ENCODE peak calls at places on chromosome 15, in ten cellular contexts. One of them, this sample, is unnamed.

GRCh38 chr15:73305331-73306211 is 63.2 kb downstream of the HCN4 start:
- DNase-seq in neural crest cell: peak
- DNase-seq in RWPE1: peak
- DNase-seq in activated gamma-delta T cell treated with anti-CD3 and anti-CD28 coated beads, Interleukin-2, amount 50 U/mL, for 16 hours: no peak
- DNase-seq in CD4-positive, alpha-beta memory T cell: no peak
- DNase-seq in activated naive CD8-positive, alpha-beta T cell treated with anti-CD3 and anti-CD28 coated beads for 36 hours: no peak
- DNase-seq in Calu3: peak
- DNase-seq in activated CD4-positive, alpha-beta T cell treated with anti-CD3 and anti-CD28 coated beads for 24 hours: no peak
- DNase-seq in CD4-positive, alpha-beta T cell: no peak
- DNase-seq in stimulated activated CD4-positive, alpha-beta T cell treated with anti-CD3 and anti-CD28 coated beads, TNF-alpha, amount 100 ng/mL, for 48 hours: no peak
- DNase-seq in this sample: no peak

GRCh38 chr15:56984681-56985515 is 66.5 kb downstream of the TCF12 start:
- DNase-seq in neural crest cell: no peak
- DNase-seq in RWPE1: no peak
- DNase-seq in activated gamma-delta T cell treated with anti-CD3 and anti-CD28 coated beads, Interleukin-2, amount 50 U/mL, for 16 hours: no peak
- DNase-seq in CD4-positive, alpha-beta memory T cell: no peak
- DNase-seq in activated naive CD8-positive, alpha-beta T cell treated with anti-CD3 and anti-CD28 coated beads for 36 hours: no peak
- DNase-seq in Calu3: no peak
- DNase-seq in activated CD4-positive, alpha-beta T cell treated with anti-CD3 and anti-CD28 coated beads for 24 hours: no peak
- DNase-seq in CD4-positive, alpha-beta T cell: no peak
- DNase-seq in stimulated activated CD4-positive, alpha-beta T cell treated with anti-CD3 and anti-CD28 coated beads, TNF-alpha, amount 100 ng/mL, for 48 hours: no peak
- DNase-seq in this sample: no peak

GRCh38 chr15:70318996-70319465 is 221.3 kb upstream of the TLE3 start:
- DNase-seq in neural crest cell: no peak
- DNase-seq in RWPE1: peak
- DNase-seq in activated gamma-delta T cell treated with anti-CD3 and anti-CD28 coated beads, Interleukin-2, amount 50 U/mL, for 16 hours: no peak
- DNase-seq in CD4-positive, alpha-beta memory T cell: no peak
- DNase-seq in activated naive CD8-positive, alpha-beta T cell treated with anti-CD3 and anti-CD28 coated beads for 36 hours: no peak
- DNase-seq in Calu3: no peak
- DNase-seq in activated CD4-positive, alpha-beta T cell treated with anti-CD3 and anti-CD28 coated beads for 24 hours: no peak
- DNase-seq in CD4-positive, alpha-beta T cell: no peak
- DNase-seq in stimulated activated CD4-positive, alpha-beta T cell treated with anti-CD3 and anti-CD28 coated beads, TNF-alpha, amount 100 ng/mL, for 48 hours: no peak
- DNase-seq in this sample: no peak

GRCh38 chr15:28919201-28919627 is 33.4 kb downstream of the APBA2 start:
- DNase-seq in neural crest cell: no peak
- DNase-seq in RWPE1: peak
- DNase-seq in activated gamma-delta T cell treated with anti-CD3 and anti-CD28 coated beads, Interleukin-2, amount 50 U/mL, for 16 hours: no peak
- DNase-seq in CD4-positive, alpha-beta memory T cell: no peak
- DNase-seq in activated naive CD8-positive, alpha-beta T cell treated with anti-CD3 and anti-CD28 coated beads for 36 hours: peak
- DNase-seq in Calu3: no peak
- DNase-seq in activated CD4-positive, alpha-beta T cell treated with anti-CD3 and anti-CD28 coated beads for 24 hours: no peak
- DNase-seq in CD4-positive, alpha-beta T cell: peak
- DNase-seq in stimulated activated CD4-positive, alpha-beta T cell treated with anti-CD3 and anti-CD28 coated beads, TNF-alpha, amount 100 ng/mL, for 48 hours: peak
- DNase-seq in this sample: no peak

GRCh38 chr15:67838789-67839332 is 984 bp downstream of the RNU6-1 start:
- DNase-seq in neural crest cell: no peak
- DNase-seq in RWPE1: peak
- DNase-seq in activated gamma-delta T cell treated with anti-CD3 and anti-CD28 coated beads, Interleukin-2, amount 50 U/mL, for 16 hours: no peak
- DNase-seq in CD4-positive, alpha-beta memory T cell: no peak
- DNase-seq in activated naive CD8-positive, alpha-beta T cell treated with anti-CD3 and anti-CD28 coated beads for 36 hours: no peak
- DNase-seq in Calu3: peak
- DNase-seq in activated CD4-positive, alpha-beta T cell treated with anti-CD3 and anti-CD28 coated beads for 24 hours: no peak
- DNase-seq in CD4-positive, alpha-beta T cell: no peak
- DNase-seq in stimulated activated CD4-positive, alpha-beta T cell treated with anti-CD3 and anti-CD28 coated beads, TNF-alpha, amount 100 ng/mL, for 48 hours: no peak
- DNase-seq in this sample: peak

GRCh38 chr15:77702211-77702957 is 69.7 kb upstream of the LINGO1 start:
- DNase-seq in neural crest cell: peak
- DNase-seq in RWPE1: peak
- DNase-seq in activated gamma-delta T cell treated with anti-CD3 and anti-CD28 coated beads, Interleukin-2, amount 50 U/mL, for 16 hours: no peak
- DNase-seq in CD4-positive, alpha-beta memory T cell: no peak
- DNase-seq in activated naive CD8-positive, alpha-beta T cell treated with anti-CD3 and anti-CD28 coated beads for 36 hours: no peak
- DNase-seq in Calu3: peak
- DNase-seq in activated CD4-positive, alpha-beta T cell treated with anti-CD3 and anti-CD28 coated beads for 24 hours: no peak
- DNase-seq in CD4-positive, alpha-beta T cell: no peak
- DNase-seq in stimulated activated CD4-positive, alpha-beta T cell treated with anti-CD3 and anti-CD28 coated beads, TNF-alpha, amount 100 ng/mL, for 48 hours: no peak
- DNase-seq in this sample: no peak

GRCh38 chr15:101451192-101451799 is 38.2 kb downstream of the PCSK6 start:
- DNase-seq in neural crest cell: no peak
- DNase-seq in RWPE1: no peak
- DNase-seq in activated gamma-delta T cell treated with anti-CD3 and anti-CD28 coated beads, Interleukin-2, amount 50 U/mL, for 16 hours: no peak
- DNase-seq in CD4-positive, alpha-beta memory T cell: no peak
- DNase-seq in activated naive CD8-positive, alpha-beta T cell treated with anti-CD3 and anti-CD28 coated beads for 36 hours: peak
- DNase-seq in Calu3: no peak
- DNase-seq in activated CD4-positive, alpha-beta T cell treated with anti-CD3 and anti-CD28 coated beads for 24 hours: no peak
- DNase-seq in CD4-positive, alpha-beta T cell: no peak
- DNase-seq in stimulated activated CD4-positive, alpha-beta T cell treated with anti-CD3 and anti-CD28 coated beads, TNF-alpha, amount 100 ng/mL, for 48 hours: no peak
- DNase-seq in this sample: no peak

GRCh38 chr15:66981746-66982145 is 83.7 kb upstream of the SMAD3 start:
- DNase-seq in neural crest cell: no peak
- DNase-seq in RWPE1: no peak
- DNase-seq in activated gamma-delta T cell treated with anti-CD3 and anti-CD28 coated beads, Interleukin-2, amount 50 U/mL, for 16 hours: no peak
- DNase-seq in CD4-positive, alpha-beta memory T cell: no peak
- DNase-seq in activated naive CD8-positive, alpha-beta T cell treated with anti-CD3 and anti-CD28 coated beads for 36 hours: no peak
- DNase-seq in Calu3: no peak
- DNase-seq in activated CD4-positive, alpha-beta T cell treated with anti-CD3 and anti-CD28 coated beads for 24 hours: no peak
- DNase-seq in CD4-positive, alpha-beta T cell: no peak
- DNase-seq in stimulated activated CD4-positive, alpha-beta T cell treated with anti-CD3 and anti-CD28 coated beads, TNF-alpha, amount 100 ng/mL, for 48 hours: no peak
- DNase-seq in this sample: no peak

GRCh38 chr15:40960926-40961325 is 7.7 kb downstream of the CHAC1 start:
- DNase-seq in neural crest cell: no peak
- DNase-seq in RWPE1: no peak
- DNase-seq in activated gamma-delta T cell treated with anti-CD3 and anti-CD28 coated beads, Interleukin-2, amount 50 U/mL, for 16 hours: no peak
- DNase-seq in CD4-positive, alpha-beta memory T cell: no peak
- DNase-seq in activated naive CD8-positive, alpha-beta T cell treated with anti-CD3 and anti-CD28 coated beads for 36 hours: no peak
- DNase-seq in Calu3: peak
- DNase-seq in activated CD4-positive, alpha-beta T cell treated with anti-CD3 and anti-CD28 coated beads for 24 hours: no peak
- DNase-seq in CD4-positive, alpha-beta T cell: no peak
- DNase-seq in stimulated activated CD4-positive, alpha-beta T cell treated with anti-CD3 and anti-CD28 coated beads, TNF-alpha, amount 100 ng/mL, for 48 hours: no peak
- DNase-seq in this sample: peak

GRCh38 chr15:69757186-69757585 is 304.6 kb downstream of the RPLP1 start:
- DNase-seq in neural crest cell: no peak
- DNase-seq in RWPE1: peak
- DNase-seq in activated gamma-delta T cell treated with anti-CD3 and anti-CD28 coated beads, Interleukin-2, amount 50 U/mL, for 16 hours: peak
- DNase-seq in CD4-positive, alpha-beta memory T cell: no peak
- DNase-seq in activated naive CD8-positive, alpha-beta T cell treated with anti-CD3 and anti-CD28 coated beads for 36 hours: peak
- DNase-seq in Calu3: no peak
- DNase-seq in activated CD4-positive, alpha-beta T cell treated with anti-CD3 and anti-CD28 coated beads for 24 hours: peak
- DNase-seq in CD4-positive, alpha-beta T cell: peak
- DNase-seq in stimulated activated CD4-positive, alpha-beta T cell treated with anti-CD3 and anti-CD28 coated beads, TNF-alpha, amount 100 ng/mL, for 48 hours: peak
- DNase-seq in this sample: no peak

GRCh38 chr15:72280751-72281150 is 8.4 kb upstream of the PARP6 start:
- DNase-seq in neural crest cell: no peak
- DNase-seq in RWPE1: no peak
- DNase-seq in activated gamma-delta T cell treated with anti-CD3 and anti-CD28 coated beads, Interleukin-2, amount 50 U/mL, for 16 hours: no peak
- DNase-seq in CD4-positive, alpha-beta memory T cell: no peak
- DNase-seq in activated naive CD8-positive, alpha-beta T cell treated with anti-CD3 and anti-CD28 coated beads for 36 hours: no peak
- DNase-seq in Calu3: no peak
- DNase-seq in activated CD4-positive, alpha-beta T cell treated with anti-CD3 and anti-CD28 coated beads for 24 hours: no peak
- DNase-seq in CD4-positive, alpha-beta T cell: no peak
- DNase-seq in stimulated activated CD4-positive, alpha-beta T cell treated with anti-CD3 and anti-CD28 coated beads, TNF-alpha, amount 100 ng/mL, for 48 hours: no peak
- DNase-seq in this sample: no peak

GRCh38 chr15:37038036-37038715 is 62.2 kb downstream of the MEIS2 start:
- DNase-seq in neural crest cell: no peak
- DNase-seq in RWPE1: no peak
- DNase-seq in activated gamma-delta T cell treated with anti-CD3 and anti-CD28 coated beads, Interleukin-2, amount 50 U/mL, for 16 hours: no peak
- DNase-seq in CD4-positive, alpha-beta memory T cell: no peak
- DNase-seq in activated naive CD8-positive, alpha-beta T cell treated with anti-CD3 and anti-CD28 coated beads for 36 hours: no peak
- DNase-seq in Calu3: no peak
- DNase-seq in activated CD4-positive, alpha-beta T cell treated with anti-CD3 and anti-CD28 coated beads for 24 hours: no peak
- DNase-seq in CD4-positive, alpha-beta T cell: no peak
- DNase-seq in stimulated activated CD4-positive, alpha-beta T cell treated with anti-CD3 and anti-CD28 coated beads, TNF-alpha, amount 100 ng/mL, for 48 hours: no peak
- DNase-seq in this sample: no peak

This sample was measured in left lung.